ENCODE peak calls at places on chromosomes 16 and 17, in six cellular contexts. Z is HCT116, Y is A549, W is suprapubic skin, C is prostate gland, Q is heart left ventricle. A is an unnamed sample.

GRCh38 chr17:38741853-38742421 is 6.2 kb downstream of the PCGF2 start:
- DNase-seq in C (peak; percentile 64), Z (no peak), W (peak; percentile 68), Y (no peak), Q (peak; percentile 68), A (no peak)

GRCh38 chr16:12758031-12758669 is 45.5 kb downstream of the CPPED1 start:
- DNase-seq in Y (no peak), W (no peak), Q (no peak), Z (no peak), C (no peak), A (no peak)

GRCh38 chr16:3825940-3826339 is 54.6 kb downstream of the CREBBP start:
- DNase-seq in Z (no peak), Q (no peak), C (no peak), Y (no peak), W (no peak), A (no peak)

GRCh38 chr17:27423651-27424050 is 32.6 kb upstream of the KSR1 start:
- DNase-seq in Y (no peak), Z (no peak), W (no peak), Q (no peak), C (no peak), A (no peak)

GRCh38 chr16:80372341-80372740 is 168.5 kb upstream of the DYNLRB2 start:
- DNase-seq in W (no peak), Z (no peak), Y (no peak), Q (no peak), C (no peak), A (no peak)

GRCh38 chr17:33291248-33292183 is 1.6 kb downstream of the ASIC2 start:
- DNase-seq in Q (no peak), W (peak; percentile 64), C (no peak), Y (peak; percentile 66), Z (no peak), A (peak; percentile 86)

GRCh38 chr17:64156670-64157069 is 26.7 kb upstream of the ERN1 start:
- DNase-seq in C (no peak), Z (no peak), Q (no peak), W (peak; percentile 26), Y (no peak), A (no peak)

GRCh38 chr17:61815863-61816523 is 47.3 kb downstream of the BRIP1 start:
- DNase-seq in C (no peak), Z (no peak), Y (no peak), Q (no peak), W (no peak), A (no peak)

GRCh38 chr17:34725740-34726139 is 146.4 kb downstream of the TMEM132E start:
- DNase-seq in Q (no peak), W (no peak), Z (no peak), C (no peak), Y (no peak), A (peak; percentile 46)

GRCh38 chr17:7593296-7593695 is 3.4 kb upstream of the SOX15 start:
- DNase-seq in W (no peak), Z (no peak), Y (no peak), Q (no peak), C (no peak), A (no peak)

GRCh38 chr17:17379197-17379991 is 76.2 kb downstream of the NT5M start:
- DNase-seq in Y (no peak), W (no peak), Z (no peak), C (no peak), Q (no peak), A (no peak)

GRCh38 chr16:59045496-59045895 is 311.4 kb upstream of the GOT2 start:
- DNase-seq in Y (no peak), Z (no peak), C (no peak), W (no peak), Q (no peak), A (no peak)

GRCh38 chr16:74902161-74902560 is 82.8 kb downstream of the WDR59 start:
- DNase-seq in Z (no peak), C (no peak), Y (no peak), Q (no peak), W (no peak), A (no peak)

GRCh38 chr17:64187093-64187895 is 57.4 kb upstream of the ERN1 start:
- DNase-seq in Y (no peak), W (no peak), Q (no peak), C (no peak), Z (no peak), A (no peak)

GRCh38 chr17:17919169-17920107 is 52.8 kb downstream of the TOM1L2 start:
- DNase-seq in W (no peak), Q (peak; percentile 75), Z (peak; percentile 54), C (peak; percentile 83), Y (peak; percentile 86), A (peak; percentile 73)

GRCh38 chr17:81576621-81577277 is 24.6 kb upstream of the FAAP100 start:
- DNase-seq in Y (peak; percentile 89), Q (no peak), C (no peak), W (no peak), Z (no peak), A (no peak)

GRCh38 chr17:46841561-46842379 is 9.6 kb upstream of the WNT9B start:
- DNase-seq in C (no peak), Y (no peak), W (no peak), Z (no peak), Q (no peak), A (no peak)

GRCh38 chr17:49383048-49383447 is 21.0 kb upstream of the ZNF652 start:
- DNase-seq in W (no peak), Y (no peak), Z (no peak), Q (no peak), C (no peak), A (no peak)

DNA sequence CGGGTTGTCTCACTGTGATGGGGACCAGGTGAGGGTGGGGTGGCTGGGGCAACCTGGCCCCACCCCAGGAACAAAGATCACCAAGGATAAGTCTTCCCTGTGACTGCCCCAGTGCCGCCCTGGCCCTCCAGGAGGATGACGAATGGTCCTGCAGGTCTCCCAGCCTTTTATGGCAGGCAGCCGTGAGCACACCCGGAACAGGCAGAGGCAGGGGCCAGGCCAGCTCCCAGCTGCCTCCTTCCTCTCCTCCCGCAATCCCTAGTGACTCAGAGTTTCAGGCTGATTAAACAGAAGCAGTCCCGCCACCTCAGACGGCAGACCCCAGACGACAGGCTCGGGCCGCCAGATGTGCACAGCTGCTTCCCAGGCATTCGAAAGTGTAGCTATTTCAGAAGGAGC is 13.3 kb downstream of the JUP start:
- DNase-seq in Y (peak; percentile 90), Z (peak; percentile 79), C (peak; percentile 89), Q (peak; percentile 92), W (peak; percentile 70), A (no peak)
- TF ChIP-seq POLR2A in Y (no peak), Z (no peak), C (peak; percentile 50), Q (no peak), W (no peak), A (no peak)

GRCh38 chr17:6413073-6413472 is 21.8 kb downstream of the AIPL1 start:
- DNase-seq in W (no peak), Q (no peak), Z (peak; percentile 36), C (no peak), Y (peak; percentile 65), A (no peak)
- TF ChIP-seq CTCF in W (no peak), Q (peak; percentile 31), Z (peak; percentile 62), C (no peak), Y (peak; percentile 77), A (no peak)

GRCh38 chr17:76732734-76733617 is 4.2 kb downstream of the SRSF2 start:
- DNase-seq in W (no peak), Q (no peak), C (no peak), Y (no peak), Z (no peak), A (no peak)
- TF ChIP-seq POLR2A in W (no peak), Q (no peak), C (no peak), Y (no peak), Z (no peak), A (no peak)

GRCh38 chr17:28760561-28760960 is 16.8 kb downstream of the TRAF4 start:
- DNase-seq in Q (no peak), Y (no peak), Z (no peak), C (no peak), W (peak; percentile 14), A (no peak)

GRCh38 chr17:28758411-28759121 is 14.8 kb downstream of the TRAF4 start:
- DNase-seq in C (no peak), Y (no peak), W (peak; percentile 59), Z (no peak), Q (no peak), A (no peak)

GRCh38 chr17:28759296-28759865 is 15.6 kb downstream of the TRAF4 start:
- DNase-seq in Q (no peak), Z (no peak), C (no peak), W (no peak), Y (no peak), A (no peak)

GRCh38 chr17:28763137-28763799 is 19.5 kb downstream of the TRAF4 start:
- DNase-seq in W (peak; percentile 13), Y (no peak), Q (no peak), C (no peak), Z (no peak), A (no peak)

DNA sequence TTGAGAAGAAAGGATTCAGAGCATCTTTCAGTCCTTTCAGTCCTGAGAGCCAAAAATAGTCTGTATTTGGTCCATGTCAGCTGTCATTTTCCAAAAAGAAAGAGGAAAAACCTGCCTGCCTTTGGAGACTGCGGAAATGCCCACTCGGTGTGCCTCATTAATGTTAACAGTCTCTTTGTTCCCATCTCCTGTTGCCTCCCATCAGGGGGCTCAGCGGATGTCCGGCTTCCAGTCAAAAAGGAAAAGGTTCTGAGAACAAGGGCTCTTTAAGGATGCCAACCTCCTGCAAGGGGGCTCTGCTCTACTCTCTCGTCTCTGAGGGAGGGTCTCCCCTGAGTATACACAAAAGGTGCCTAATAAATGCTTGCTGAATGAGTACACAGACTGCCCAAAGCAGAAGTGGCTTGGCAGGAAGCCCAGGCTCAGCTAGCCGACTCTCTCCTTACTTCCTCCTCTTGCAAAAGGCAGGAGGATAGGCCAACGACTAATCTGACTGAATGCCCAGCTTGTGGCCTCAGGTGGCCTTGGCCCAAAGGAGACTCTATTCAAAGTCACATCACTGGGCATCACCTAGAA is 17.3 kb downstream of the TRAF4 start:
- DNase-seq in Z (no peak), Y (no peak), Q (peak; percentile 69), C (peak; percentile 86), W (peak; percentile 70), A (no peak)
- TF ChIP-seq CTCF in Z (no peak), Y (no peak), Q (no peak), C (no peak), W (no peak), A (no peak)

A was measured in lower leg skin.